ENCODE peak calls at places on chromosome 12, in four cellular contexts. I is endothelial cell of umbilical vein, M is neuronal stem cell, G is HCT116. R is an unnamed sample.
A peak's percentile ranks its signal among the peaks of the same experiment; 100 is the strongest.

GRCh38 chr12:57518920-57519757 is 1.2 kb downstream of the DDIT3 start:
- DNase-seq in I (no peak), M (no peak), G (no peak), R (no peak)

GRCh38 chr12:6551063-6551461 is 4.8 kb downstream of the IFFO1 start:
- DNase-seq in I (no peak), M (no peak), G (no peak), R (no peak)

GRCh38 chr12:88866881-88867280 is 286.6 kb upstream of the KITLG start:
- DNase-seq in I (no peak), M (no peak), G (no peak), R (no peak)

GRCh38 chr12:68102731-68103130 is 56.8 kb downstream of the IFNG start:
- DNase-seq in I (no peak), M (no peak), G (no peak), R (no peak)

GRCh38 chr12:3295648-3296408 is 195.2 kb upstream of the PRMT8 start:
- DNase-seq in I (peak; percentile 41), M (no peak), G (no peak), R (no peak)

GRCh38 chr12:26700430-26700829 is 132.6 kb downstream of the ITPR2 start:
- DNase-seq in I (no peak), M (no peak), G (no peak), R (no peak)

GRCh38 chr12:50362671-50363070 is 33.7 kb downstream of the FAM186A start:
- DNase-seq in I (no peak), M (no peak), G (no peak), R (no peak)

GRCh38 chr12:77893918-77894317 is 63.2 kb downstream of the NAV3 start:
- DNase-seq in I (peak; percentile 73), M (no peak), G (peak; percentile 87), R (no peak)

GRCh38 chr12:85856966-85857365 is 17.1 kb upstream of the NTS start:
- DNase-seq in I (no peak), M (no peak), G (no peak), R (no peak)

GRCh38 chr12:104589215-104589614 is 132.5 kb downstream of the CHST11 start:
- DNase-seq in I (no peak), M (no peak), G (no peak), R (no peak)

GRCh38 chr12:117921922-117922777 is 46.6 kb downstream of the KSR2 start:
- DNase-seq in I (no peak), M (no peak), G (no peak), R (no peak)

GRCh38 chr12:2402180-2402579 is 349.4 kb downstream of the CACNA1C start:
- DNase-seq in I (no peak), M (no peak), G (no peak), R (no peak)

GRCh38 chr12:22275847-22276246 is 58.7 kb downstream of the ST8SIA1 start:
- DNase-seq in I (peak; percentile 58), M (no peak), G (no peak), R (no peak)

GRCh38 chr12:90979936-90980335 is 24.8 kb downstream of the EPYC start:
- DNase-seq in I (no peak), M (no peak), G (no peak), R (no peak)

GRCh38 chr12:15778126-15778525 is 11.1 kb downstream of the EPS8 start:
- DNase-seq in I (no peak), M (no peak), G (no peak), R (no peak)

GRCh38 chr12:114662512-114663177 is 21.3 kb downstream of the TBX3 start:
- DNase-seq in I (peak; percentile 82), M (no peak), G (peak; percentile 57), R (peak; percentile 27)

GRCh38 chr12:31478425-31478824 is 112.5 kb downstream of the DENND5B start:
- DNase-seq in I (no peak), M (no peak), G (no peak), R (no peak)

GRCh38 chr12:26121841-26122680 is 2.8 kb downstream of the BHLHE41 start:
- DNase-seq in I (peak; percentile 24), M (no peak), G (no peak), R (peak; percentile 10)

GRCh38 chr12:32483993-32484392 is 84.6 kb downstream of the FGD4 start:
- DNase-seq in I (no peak), M (no peak), G (no peak), R (no peak)

GRCh38 chr12:12427568-12427967 is 70.7 kb downstream of the BORCS5 start:
- DNase-seq in I (no peak), M (no peak), G (no peak), R (no peak)

GRCh38 chr12:71252473-71252872 is 94.7 kb upstream of the TSPAN8 start:
- DNase-seq in I (no peak), M (no peak), G (no peak), R (no peak)
- H3K9me3 ChIP-seq in I (no peaks in the 10 kb centered on the region), M (peaks cover 6% of the 10 kb centered on the region), G (no peaks in the 10 kb centered on the region), R (peaks cover 5% of the 10 kb centered on the region)

GRCh38 chr12:14479004-14479403 is 88.7 kb downstream of the PLBD1 start:
- DNase-seq in I (no peak), M (no peak), G (no peak), R (no peak)

GRCh38 chr12:14471497-14471896 is 96.2 kb downstream of the PLBD1 start:
- DNase-seq in I (no peak), M (no peak), G (no peak), R (no peak)

GRCh38 chr12:14473707-14474287 is 93.9 kb downstream of the PLBD1 start:
- DNase-seq in I (no peak), M (no peak), G (peak; percentile 3), R (no peak)
- H3K9me3 ChIP-seq in I (peaks cover 5% of the 10 kb centered on the region), M (peaks cover 3% of the 10 kb centered on the region), G (peaks cover 8% of the 10 kb centered on the region), R (peaks cover 21% of the 10 kb centered on the region)

GRCh38 chr12:10861366-10861765 is 12.1 kb upstream of the PRR4 start:
- DNase-seq in I (no peak), M (no peak), G (no peak), R (no peak)
- H3K9me3 ChIP-seq in I (no peaks in the 10 kb centered on the region), M (peaks cover 6% of the 10 kb centered on the region), G (peaks cover 5% of the 10 kb centered on the region), R (peaks cover 2% of the 10 kb centered on the region)

GRCh38 chr12:130437555-130438242 is 100.0 kb downstream of the PIWIL1 start:
- DNase-seq in I (no peak), M (no peak), G (no peak), R (no peak)
- H3K9me3 ChIP-seq in I (peaks cover 17% of the 10 kb centered on the region), M (peaks cover 13% of the 10 kb centered on the region), G (no peaks in the 10 kb centered on the region), R (no peaks in the 10 kb centered on the region)

DNA sequence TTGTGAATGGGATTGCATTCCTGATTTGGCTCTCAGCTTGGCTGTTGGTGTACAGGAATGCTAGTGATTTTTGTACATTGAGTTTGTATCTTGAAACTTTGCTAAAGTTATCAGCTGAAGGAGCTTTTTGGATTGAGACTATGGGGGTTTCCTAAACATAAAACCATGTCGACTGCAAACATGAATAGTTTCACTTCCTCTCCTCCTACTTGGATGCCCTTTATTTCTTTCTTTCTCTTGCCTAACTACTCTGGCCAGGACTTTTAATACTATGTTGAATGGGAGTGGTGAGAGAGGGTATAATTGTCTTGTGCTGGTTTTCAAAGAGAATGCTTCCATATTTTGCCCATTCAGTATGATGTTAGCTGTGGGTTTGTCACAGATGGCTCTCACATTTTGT is 141.5 kb downstream of the CEP83 start:
- DNase-seq in I (no peak), M (no peak), G (no peak), R (no peak)
- H3K9me3 ChIP-seq in I (no peaks in the 10 kb centered on the region), M (peaks cover 19% of the 10 kb centered on the region), G (no peaks in the 10 kb centered on the region), R (peaks cover 14% of the 10 kb centered on the region)

R was measured in T-helper 17 cell.